ENCODE peak calls at places on chromosomes 1 and 21, in seven cellular contexts. Q is caudate nucleus; L is HEK293T; Y is GM04504; X is ecto neural progenitor cell; U is cardiac muscle cell; R is activated T-helper 1 cell treated with anti-CD3 and anti-CD28 coated beads, Interleukin-2, amount 50 U/mL, for 16 hours. M is an unnamed sample.

GRCh38 chr1:93349231-93350135 is 3.8 kb downstream of the DR1 start:
- DNase-seq in Q (no peak), L (no peak), Y (no peak), X (no peak), U (no peak), R (no peak), M (no peak)

GRCh38 chr1:147084273-147085096 is 87.8 kb downstream of the PRKAB2 start:
- DNase-seq in Q (no peak), L (peak; percentile 92), Y (peak; percentile 40), X (peak; percentile 89), U (peak; percentile 81), R (peak; percentile 13), M (peak; percentile 78)

GRCh38 chr1:155051777-155052398 is 772 bp downstream of the ADAM15 start:
- DNase-seq in Q (peak; percentile 44), L (peak; percentile 41), Y (no peak), X (no peak), U (no peak), R (peak; percentile 20), M (peak; percentile 44)

GRCh38 chr1:23368562-23369334 is 888 bp downstream of the ZNF436 start:
- DNase-seq in Q (peak; percentile 79), L (peak; percentile 84), Y (peak; percentile 80), X (peak; percentile 95), U (peak; percentile 96), R (peak; percentile 61), M (peak; percentile 88)

GRCh38 chr1:167538657-167539056 is 14.9 kb downstream of the CREG1 start:
- DNase-seq in Q (no peak), L (no peak), Y (no peak), X (no peak), U (peak; percentile 17), R (no peak), M (no peak)

GRCh38 chr1:93679546-93679945 is 2.1 kb downstream of the BCAR3 start:
- DNase-seq in Q (no peak), L (no peak), Y (no peak), X (no peak), U (no peak), R (no peak), M (no peak)

GRCh38 chr21:44765231-44766013 is 36.2 kb downstream of the UBE2G2 start:
- DNase-seq in Q (no peak), L (no peak), Y (no peak), X (peak; percentile 42), U (no peak), R (no peak), M (no peak)

GRCh38 chr1:53619811-53620619 is 118.9 kb downstream of the GLIS1 start:
- DNase-seq in Q (peak; percentile 40), L (no peak), Y (no peak), X (peak; percentile 38), U (peak; percentile 49), R (no peak), M (no peak)

GRCh38 chr21:44377922-44378645 is 24.7 kb downstream of the TRPM2 start:
- DNase-seq in Q (no peak), L (no peak), Y (no peak), X (peak; percentile 46), U (no peak), R (no peak), M (no peak)

GRCh38 chr1:63450416-63450815 is 72.6 kb downstream of the ITGB3BP start:
- DNase-seq in Q (no peak), L (no peak), Y (no peak), X (no peak), U (no peak), R (no peak), M (no peak)

GRCh38 chr1:89965203-89965900 is 29.6 kb upstream of the ZNF326 start:
- DNase-seq in Q (no peak), L (no peak), Y (no peak), X (no peak), U (no peak), R (no peak), M (no peak)

GRCh38 chr1:193905288-193906085 is 719.1 kb upstream of the B3GALT2 start:
- DNase-seq in Q (no peak), L (no peak), Y (no peak), X (no peak), U (no peak), R (no peak), M (no peak)

GRCh38 chr1:220734571-220735326 is 13.4 kb upstream of the MTARC2 start:
- DNase-seq in Q (no peak), L (no peak), Y (peak; percentile 18), X (no peak), U (no peak), R (no peak), M (peak; percentile 67)

GRCh38 chr21:29155118-29155932 is 24.9 kb downstream of the MAP3K7CL start:
- DNase-seq in Q (no peak), L (peak; percentile 57), Y (no peak), X (peak; percentile 55), U (peak; percentile 29), R (no peak), M (peak; percentile 65)

GRCh38 chr21:34967509-34968289 is 81.4 kb downstream of the RUNX1 start:
- DNase-seq in Q (no peak), L (no peak), Y (no peak), X (no peak), U (no peak), R (no peak), M (peak; percentile 18)

GRCh38 chr1:23544444-23545389 is 13.7 kb upstream of the E2F2 start:
- DNase-seq in Q (peak; percentile 18), L (peak; percentile 74), Y (no peak), X (peak; percentile 82), U (peak; percentile 88), R (peak; percentile 46), M (peak; percentile 81)

GRCh38 chr1:9420835-9421532 is 118.3 kb upstream of the SLC25A33 start:
- DNase-seq in Q (no peak), L (no peak), Y (no peak), X (no peak), U (no peak), R (no peak), M (no peak)

M was measured in AG08395.